ENCODE peak calls at places on chromosome 15, in ten cellular contexts. One of them, this sample, is unnamed.

GRCh38 chr15:27254801-27255200 is 283.8 kb downstream of the GABRG3 start:
- DNase-seq in colonic mucosa: no peak
- DNase-seq in GM12865: no peak
- DNase-seq in naive thymus-derived CD4-positive, alpha-beta T cell: no peak
- DNase-seq in HFF-Myc: no peak
- DNase-seq in GM23338: no peak
- DNase-seq in CD8-positive, alpha-beta memory T cell: no peak
- DNase-seq in tibial artery: no peak
- DNase-seq in sigmoid colon: no peak
- DNase-seq in fibroblast of pulmonary artery: no peak
- DNase-seq in this sample: no peak

GRCh38 chr15:94576889-94577533 is 345.6 kb downstream of the MCTP2 start:
- DNase-seq in colonic mucosa: peak
- DNase-seq in GM12865: peak
- DNase-seq in naive thymus-derived CD4-positive, alpha-beta T cell: peak
- DNase-seq in HFF-Myc: no peak
- DNase-seq in GM23338: peak
- DNase-seq in CD8-positive, alpha-beta memory T cell: no peak
- DNase-seq in tibial artery: no peak
- DNase-seq in sigmoid colon: no peak
- DNase-seq in fibroblast of pulmonary artery: peak
- DNase-seq in this sample: no peak

GRCh38 chr15:92869263-92869940 is 30.7 kb upstream of the CHD2 start:
- DNase-seq in colonic mucosa: no peak
- DNase-seq in GM12865: no peak
- DNase-seq in naive thymus-derived CD4-positive, alpha-beta T cell: no peak
- DNase-seq in HFF-Myc: no peak
- DNase-seq in GM23338: no peak
- DNase-seq in CD8-positive, alpha-beta memory T cell: no peak
- DNase-seq in tibial artery: no peak
- DNase-seq in sigmoid colon: no peak
- DNase-seq in fibroblast of pulmonary artery: peak
- DNase-seq in this sample: no peak

GRCh38 chr15:78087944-78088772 is 4.2 kb upstream of the SH2D7 start:
- DNase-seq in colonic mucosa: no peak
- DNase-seq in GM12865: peak
- DNase-seq in naive thymus-derived CD4-positive, alpha-beta T cell: no peak
- DNase-seq in HFF-Myc: no peak
- DNase-seq in GM23338: no peak
- DNase-seq in CD8-positive, alpha-beta memory T cell: peak
- DNase-seq in tibial artery: peak
- DNase-seq in sigmoid colon: peak
- DNase-seq in fibroblast of pulmonary artery: no peak
- DNase-seq in this sample: no peak

GRCh38 chr15:88695046-88695445 is 56.2 kb downstream of the ISG20 start:
- DNase-seq in colonic mucosa: no peak
- DNase-seq in GM12865: no peak
- DNase-seq in naive thymus-derived CD4-positive, alpha-beta T cell: no peak
- DNase-seq in HFF-Myc: no peak
- DNase-seq in GM23338: no peak
- DNase-seq in CD8-positive, alpha-beta memory T cell: no peak
- DNase-seq in tibial artery: no peak
- DNase-seq in sigmoid colon: no peak
- DNase-seq in fibroblast of pulmonary artery: no peak
- DNase-seq in this sample: no peak

GRCh38 chr15:66673410-66674322 is 28.4 kb upstream of the SMAD6 start:
- DNase-seq in colonic mucosa: peak
- DNase-seq in GM12865: peak
- DNase-seq in naive thymus-derived CD4-positive, alpha-beta T cell: no peak
- DNase-seq in HFF-Myc: no peak
- DNase-seq in GM23338: peak
- DNase-seq in CD8-positive, alpha-beta memory T cell: no peak
- DNase-seq in tibial artery: no peak
- DNase-seq in sigmoid colon: no peak
- DNase-seq in fibroblast of pulmonary artery: peak
- DNase-seq in this sample: no peak

GRCh38 chr15:81155375-81156218 is 21.5 kb downstream of the CFAP161 start:
- DNase-seq in colonic mucosa: no peak
- DNase-seq in GM12865: peak
- DNase-seq in naive thymus-derived CD4-positive, alpha-beta T cell: no peak
- DNase-seq in HFF-Myc: no peak
- DNase-seq in GM23338: peak
- DNase-seq in CD8-positive, alpha-beta memory T cell: no peak
- DNase-seq in tibial artery: no peak
- DNase-seq in sigmoid colon: peak
- DNase-seq in fibroblast of pulmonary artery: peak
- DNase-seq in this sample: no peak

GRCh38 chr15:67225336-67225735 is 29.1 kb downstream of the AAGAB start:
- DNase-seq in colonic mucosa: no peak
- DNase-seq in GM12865: no peak
- DNase-seq in naive thymus-derived CD4-positive, alpha-beta T cell: no peak
- DNase-seq in HFF-Myc: no peak
- DNase-seq in GM23338: no peak
- DNase-seq in CD8-positive, alpha-beta memory T cell: no peak
- DNase-seq in tibial artery: no peak
- DNase-seq in sigmoid colon: no peak
- DNase-seq in fibroblast of pulmonary artery: peak
- DNase-seq in this sample: no peak

GRCh38 chr15:36726224-36726623 is 146.8 kb downstream of the CDIN1 start:
- DNase-seq in colonic mucosa: no peak
- DNase-seq in GM12865: no peak
- DNase-seq in naive thymus-derived CD4-positive, alpha-beta T cell: no peak
- DNase-seq in HFF-Myc: no peak
- DNase-seq in GM23338: no peak
- DNase-seq in CD8-positive, alpha-beta memory T cell: no peak
- DNase-seq in tibial artery: no peak
- DNase-seq in sigmoid colon: no peak
- DNase-seq in fibroblast of pulmonary artery: no peak
- DNase-seq in this sample: no peak

GRCh38 chr15:78878356-78878755 is 5.7 kb downstream of the MORF4L1 start:
- DNase-seq in colonic mucosa: no peak
- DNase-seq in GM12865: no peak
- DNase-seq in naive thymus-derived CD4-positive, alpha-beta T cell: no peak
- DNase-seq in HFF-Myc: no peak
- DNase-seq in GM23338: no peak
- DNase-seq in CD8-positive, alpha-beta memory T cell: no peak
- DNase-seq in tibial artery: no peak
- DNase-seq in sigmoid colon: no peak
- DNase-seq in fibroblast of pulmonary artery: peak
- DNase-seq in this sample: no peak

GRCh38 chr15:90205050-90205848 is 4.1 kb downstream of the SEMA4B start:
- DNase-seq in colonic mucosa: no peak
- DNase-seq in GM12865: no peak
- DNase-seq in naive thymus-derived CD4-positive, alpha-beta T cell: no peak
- DNase-seq in HFF-Myc: no peak
- DNase-seq in GM23338: no peak
- DNase-seq in CD8-positive, alpha-beta memory T cell: no peak
- DNase-seq in tibial artery: no peak
- DNase-seq in sigmoid colon: no peak
- DNase-seq in fibroblast of pulmonary artery: no peak
- DNase-seq in this sample: no peak

GRCh38 chr15:90202929-90203328 is 1.8 kb downstream of the SEMA4B start:
- DNase-seq in colonic mucosa: no peak
- DNase-seq in GM12865: no peak
- DNase-seq in naive thymus-derived CD4-positive, alpha-beta T cell: no peak
- DNase-seq in HFF-Myc: no peak
- DNase-seq in GM23338: no peak
- DNase-seq in CD8-positive, alpha-beta memory T cell: no peak
- DNase-seq in tibial artery: no peak
- DNase-seq in sigmoid colon: no peak
- DNase-seq in fibroblast of pulmonary artery: no peak
- DNase-seq in this sample: no peak

GRCh38 chr15:90201944-90202375 is 830 bp downstream of the SEMA4B start:
- DNase-seq in colonic mucosa: peak
- DNase-seq in GM12865: no peak
- DNase-seq in naive thymus-derived CD4-positive, alpha-beta T cell: no peak
- DNase-seq in HFF-Myc: no peak
- DNase-seq in GM23338: peak
- DNase-seq in CD8-positive, alpha-beta memory T cell: no peak
- DNase-seq in tibial artery: no peak
- DNase-seq in sigmoid colon: no peak
- DNase-seq in fibroblast of pulmonary artery: no peak
- DNase-seq in this sample: no peak

GRCh38 chr15:90203922-90204321 is 2.8 kb downstream of the SEMA4B start:
- DNase-seq in colonic mucosa: no peak
- DNase-seq in GM12865: no peak
- DNase-seq in naive thymus-derived CD4-positive, alpha-beta T cell: no peak
- DNase-seq in HFF-Myc: no peak
- DNase-seq in GM23338: no peak
- DNase-seq in CD8-positive, alpha-beta memory T cell: no peak
- DNase-seq in tibial artery: peak
- DNase-seq in sigmoid colon: peak
- DNase-seq in fibroblast of pulmonary artery: no peak
- DNase-seq in this sample: no peak

DNA sequence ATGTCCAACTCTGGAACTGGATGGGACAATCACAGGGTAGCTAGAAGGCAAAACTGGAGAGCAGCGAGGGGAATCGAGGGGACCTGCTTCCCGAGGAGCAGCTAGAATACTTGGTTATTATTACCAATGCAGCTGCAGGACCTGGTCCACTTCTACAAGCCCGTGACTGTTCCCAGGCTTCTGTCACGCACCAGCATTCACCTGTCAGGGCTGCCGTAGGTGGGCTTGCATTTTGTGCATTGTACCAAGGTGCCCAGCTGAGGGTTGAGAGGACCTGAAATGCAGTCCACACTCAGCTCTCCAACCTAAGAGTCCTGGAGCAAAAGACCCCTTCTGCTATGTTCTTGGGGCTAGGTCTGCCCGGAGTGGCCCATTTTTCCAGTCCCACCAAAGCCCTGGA is 2.3 kb downstream of the SEMA4B start:
- DNase-seq in colonic mucosa: no peak
- DNase-seq in GM12865: no peak
- DNase-seq in naive thymus-derived CD4-positive, alpha-beta T cell: no peak
- DNase-seq in HFF-Myc: no peak
- DNase-seq in GM23338: no peak
- DNase-seq in CD8-positive, alpha-beta memory T cell: no peak
- DNase-seq in tibial artery: no peak
- DNase-seq in sigmoid colon: no peak
- DNase-seq in fibroblast of pulmonary artery: no peak
- DNase-seq in this sample: no peak
- H3K4me3 ChIP-seq in colonic mucosa: no peak
- H3K4me3 ChIP-seq in GM12865: no peak
- H3K4me3 ChIP-seq in naive thymus-derived CD4-positive, alpha-beta T cell: no peak
- H3K4me3 ChIP-seq in HFF-Myc: no peak
- H3K4me3 ChIP-seq in GM23338: no peak
- H3K4me3 ChIP-seq in CD8-positive, alpha-beta memory T cell: no peak
- H3K4me3 ChIP-seq in tibial artery: no peak
- H3K4me3 ChIP-seq in sigmoid colon: no peak
- H3K4me3 ChIP-seq in fibroblast of pulmonary artery: no peak
- H3K4me3 ChIP-seq in this sample: peak

DNA sequence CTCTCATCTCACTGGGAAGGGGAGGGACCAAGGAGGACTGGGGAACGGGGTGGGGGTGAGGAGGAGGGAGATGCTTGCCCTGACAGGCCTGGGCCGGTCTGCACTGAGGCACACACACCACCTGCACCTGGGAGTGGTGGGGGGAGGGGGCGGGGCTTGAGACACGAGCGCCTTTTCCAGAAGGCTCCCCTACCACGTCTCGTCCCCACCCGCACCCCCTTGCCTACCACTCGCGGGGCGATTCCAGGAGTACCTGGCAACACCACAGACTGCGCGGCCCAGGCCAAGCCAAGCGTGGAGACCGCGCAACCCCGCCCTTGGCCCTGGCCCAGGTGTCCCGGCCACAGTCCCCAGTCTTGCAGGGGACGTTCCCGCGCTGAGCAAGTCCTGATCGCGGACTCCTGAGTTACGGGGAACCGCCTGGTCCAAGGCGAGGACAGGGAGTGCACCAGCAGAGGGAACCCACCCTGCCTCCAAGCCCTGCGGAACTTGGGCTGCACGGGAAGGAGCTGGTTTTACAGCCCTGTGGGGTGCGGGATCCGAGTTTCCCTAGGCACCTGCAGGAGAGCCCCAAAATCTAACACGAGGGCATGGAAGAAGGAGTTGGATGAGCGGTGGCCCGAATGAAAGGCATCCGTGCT is 68.1 kb upstream of the SH3GL3 start:
- DNase-seq in colonic mucosa: no peak
- DNase-seq in GM12865: no peak
- DNase-seq in naive thymus-derived CD4-positive, alpha-beta T cell: no peak
- DNase-seq in HFF-Myc: no peak
- DNase-seq in GM23338: peak
- DNase-seq in CD8-positive, alpha-beta memory T cell: no peak
- DNase-seq in tibial artery: no peak
- DNase-seq in sigmoid colon: no peak
- DNase-seq in fibroblast of pulmonary artery: no peak
- DNase-seq in this sample: no peak
- H3K4me3 ChIP-seq in colonic mucosa: no peak
- H3K4me3 ChIP-seq in GM12865: no peak
- H3K4me3 ChIP-seq in naive thymus-derived CD4-positive, alpha-beta T cell: no peak
- H3K4me3 ChIP-seq in HFF-Myc: no peak
- H3K4me3 ChIP-seq in GM23338: peak
- H3K4me3 ChIP-seq in CD8-positive, alpha-beta memory T cell: no peak
- H3K4me3 ChIP-seq in tibial artery: no peak
- H3K4me3 ChIP-seq in sigmoid colon: no peak
- H3K4me3 ChIP-seq in fibroblast of pulmonary artery: no peak
- H3K4me3 ChIP-seq in this sample: no peak

GRCh38 chr15:69031013-69032001 is 16.8 kb downstream of the NOX5 start:
- DNase-seq in colonic mucosa: peak
- DNase-seq in GM12865: peak
- DNase-seq in naive thymus-derived CD4-positive, alpha-beta T cell: peak
- DNase-seq in HFF-Myc: no peak
- DNase-seq in GM23338: peak
- DNase-seq in CD8-positive, alpha-beta memory T cell: no peak
- DNase-seq in tibial artery: no peak
- DNase-seq in sigmoid colon: no peak
- DNase-seq in fibroblast of pulmonary artery: peak
- DNase-seq in this sample: no peak
- H3K4me3 ChIP-seq in colonic mucosa: peak
- H3K4me3 ChIP-seq in GM12865: no peak
- H3K4me3 ChIP-seq in naive thymus-derived CD4-positive, alpha-beta T cell: no peak
- H3K4me3 ChIP-seq in HFF-Myc: no peak
- H3K4me3 ChIP-seq in GM23338: peak
- H3K4me3 ChIP-seq in CD8-positive, alpha-beta memory T cell: no peak
- H3K4me3 ChIP-seq in tibial artery: no peak
- H3K4me3 ChIP-seq in sigmoid colon: no peak
- H3K4me3 ChIP-seq in fibroblast of pulmonary artery: peak
- H3K4me3 ChIP-seq in this sample: peak

DNA sequence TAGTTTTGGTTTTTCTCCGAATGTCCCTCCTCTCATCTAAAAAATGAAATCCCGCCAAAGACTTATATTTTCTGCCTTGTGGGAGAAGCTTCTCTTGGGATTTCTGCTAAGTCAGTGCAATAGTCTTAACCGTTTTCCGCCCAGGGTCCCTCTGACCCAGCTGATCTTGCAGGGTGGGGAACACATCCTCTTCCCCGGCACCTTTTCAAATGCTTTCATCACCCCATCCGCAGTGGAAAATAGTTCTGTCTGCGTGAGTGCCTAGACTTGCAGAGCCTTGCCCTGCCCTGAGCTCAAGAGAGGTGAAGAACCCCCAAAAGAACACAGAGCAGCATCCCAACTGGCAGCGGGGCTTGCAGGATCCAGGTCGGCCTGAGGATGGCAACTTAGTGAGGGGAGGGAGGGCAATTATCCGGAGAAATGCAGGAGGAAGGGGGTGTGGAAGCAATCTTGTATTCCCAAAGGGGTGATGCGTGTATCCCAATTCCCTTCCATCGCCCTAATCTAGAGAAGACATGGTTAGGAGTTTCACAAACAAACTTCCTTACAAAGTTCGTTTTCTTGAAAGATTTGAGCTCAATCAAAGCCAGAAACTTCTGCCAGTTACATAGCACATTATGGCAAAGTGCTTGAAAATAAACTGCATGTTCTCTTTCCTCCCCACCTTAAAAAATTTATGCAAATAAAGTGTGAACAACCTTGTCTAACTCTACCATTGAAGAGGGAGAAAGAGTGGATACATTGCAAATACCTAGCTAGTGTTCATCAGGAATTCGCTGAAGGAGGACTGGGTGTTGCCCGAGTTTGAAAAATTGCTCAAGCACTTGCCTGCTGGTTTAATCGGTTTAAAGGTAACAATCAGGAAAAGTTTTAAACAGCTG is 79.9 kb downstream of the NR2F2 start:
- DNase-seq in colonic mucosa: no peak
- DNase-seq in GM12865: no peak
- DNase-seq in naive thymus-derived CD4-positive, alpha-beta T cell: no peak
- DNase-seq in HFF-Myc: no peak
- DNase-seq in GM23338: peak
- DNase-seq in CD8-positive, alpha-beta memory T cell: no peak
- DNase-seq in tibial artery: no peak
- DNase-seq in sigmoid colon: no peak
- DNase-seq in fibroblast of pulmonary artery: no peak
- DNase-seq in this sample: no peak
- H3K4me3 ChIP-seq in colonic mucosa: no peak
- H3K4me3 ChIP-seq in GM12865: no peak
- H3K4me3 ChIP-seq in naive thymus-derived CD4-positive, alpha-beta T cell: no peak
- H3K4me3 ChIP-seq in HFF-Myc: no peak
- H3K4me3 ChIP-seq in GM23338: peak
- H3K4me3 ChIP-seq in CD8-positive, alpha-beta memory T cell: no peak
- H3K4me3 ChIP-seq in tibial artery: no peak
- H3K4me3 ChIP-seq in sigmoid colon: no peak
- H3K4me3 ChIP-seq in fibroblast of pulmonary artery: no peak
- H3K4me3 ChIP-seq in this sample: peak